ENCODE peak calls at places on chromosomes 6 and 20, in eight cellular contexts. I is ovary; R is tibial artery; X is cardiac fibroblast; O is breast epithelium; H is CD4-positive, alpha-beta T cell; T is OCI-LY7; C is omental fat pad. Z is an unnamed sample.

GRCh38 chr6:139706949-139707348 is 332.5 kb upstream of the CITED2 start:
- DNase-seq in I (no peak), R (no peak), X (no peak), O (no peak), H (no peak), T (no peak), C (no peak), Z (no peak)

GRCh38 chr6:122202576-122203137 is 196.8 kb upstream of the HSF2 start:
- DNase-seq in I (no peak), R (no peak), X (no peak), O (no peak), H (no peak), T (no peak), C (no peak), Z (no peak)

GRCh38 chr6:107805504-107805903 is 18.6 kb downstream of the SCML4 start:
- DNase-seq in I (no peak), R (no peak), X (no peak), O (no peak), H (no peak), T (no peak), C (no peak), Z (no peak)

GRCh38 chr20:7123457-7123856 is 356.0 kb downstream of the BMP2 start:
- DNase-seq in I (no peak), R (no peak), X (no peak), O (no peak), H (no peak), T (no peak), C (no peak), Z (no peak)

GRCh38 chr6:22755605-22756004 is 186.2 kb downstream of the HDGFL1 start:
- DNase-seq in I (no peak), R (no peak), X (no peak), O (no peak), H (no peak), T (no peak), C (no peak), Z (no peak)

GRCh38 chr20:37566590-37567330 is 39.1 kb upstream of the BLCAP start:
- DNase-seq in I (no peak), R (peak; percentile 39), X (no peak), O (no peak), H (no peak), T (no peak), C (no peak), Z (no peak)

GRCh38 chr20:44900231-44900854 is 9.5 kb upstream of the PABPC1L start:
- DNase-seq in I (no peak), R (no peak), X (no peak), O (no peak), H (no peak), T (no peak), C (no peak), Z (no peak)

GRCh38 chr6:4399656-4400055 is 264.3 kb upstream of the ECI2 start:
- DNase-seq in I (no peak), R (no peak), X (no peak), O (no peak), H (no peak), T (no peak), C (no peak), Z (no peak)

GRCh38 chr6:110395221-110395620 is 20.2 kb downstream of the DDO start:
- DNase-seq in I (peak; percentile 64), R (no peak), X (peak; percentile 53), O (no peak), H (no peak), T (no peak), C (no peak), Z (no peak)

GRCh38 chr6:110389689-110390382 is 25.5 kb downstream of the DDO start:
- DNase-seq in I (no peak), R (no peak), X (no peak), O (no peak), H (no peak), T (peak; percentile 9), C (no peak), Z (no peak)

GRCh38 chr6:110390404-110390803 is 25.0 kb downstream of the DDO start:
- DNase-seq in I (no peak), R (no peak), X (no peak), O (no peak), H (no peak), T (no peak), C (no peak), Z (no peak)

GRCh38 chr6:110394409-110394808 is 21.0 kb downstream of the DDO start:
- DNase-seq in I (no peak), R (no peak), X (no peak), O (no peak), H (no peak), T (no peak), C (no peak), Z (no peak)

GRCh38 chr6:110392727-110393126 is 22.6 kb downstream of the DDO start:
- DNase-seq in I (no peak), R (no peak), X (no peak), O (no peak), H (no peak), T (no peak), C (no peak), Z (no peak)
- TF ChIP-seq CTCF in I (no peak), R (no peak), X (no peak), O (no peak), H (no peak), T (no peak), C (no peak), Z (no peak)

GRCh38 chr6:133487174-133487573 is 246.0 kb downstream of the EYA4 start:
- DNase-seq in I (no peak), R (no peak), X (no peak), O (no peak), H (no peak), T (no peak), C (no peak), Z (no peak)
- TF ChIP-seq CTCF in I (no peak), R (no peak), X (no peak), O (no peak), H (no peak), T (no peak), C (no peak), Z (no peak)

GRCh38 chr6:9540126-9540525 is 874.7 kb downstream of the TFAP2A start:
- DNase-seq in I (no peak), R (no peak), X (peak; percentile 65), O (no peak), H (no peak), T (no peak), C (no peak), Z (no peak)

GRCh38 chr6:9543649-9544048 is 871.2 kb downstream of the TFAP2A start:
- DNase-seq in I (no peak), R (no peak), X (no peak), O (no peak), H (no peak), T (no peak), C (no peak), Z (no peak)

GRCh38 chr6:9537381-9537780 is 877.5 kb downstream of the TFAP2A start:
- DNase-seq in I (no peak), R (no peak), X (peak; percentile 28), O (no peak), H (no peak), T (no peak), C (no peak), Z (no peak)

GRCh38 chr6:9539231-9539755 is 875.6 kb downstream of the TFAP2A start:
- DNase-seq in I (no peak), R (no peak), X (no peak), O (no peak), H (no peak), T (no peak), C (no peak), Z (no peak)

GRCh38 chr6:9540534-9541126 is 874.2 kb downstream of the TFAP2A start:
- DNase-seq in I (no peak), R (no peak), X (peak; percentile 81), O (no peak), H (no peak), T (peak; percentile 37), C (no peak), Z (no peak)
- TF ChIP-seq CTCF in I (no peak), R (peak; percentile 35), X (peak; percentile 56), O (peak; percentile 63), H (peak; percentile 43), T (peak; percentile 94), C (no peak), Z (peak; percentile 63)

GRCh38 chr6:130460934-130461333 is 95.1 kb downstream of the TMEM200A start:
- DNase-seq in I (no peak), R (no peak), X (no peak), O (no peak), H (no peak), T (no peak), C (no peak), Z (no peak)

GRCh38 chr6:130452336-130452735 is 86.5 kb downstream of the TMEM200A start:
- DNase-seq in I (no peak), R (no peak), X (no peak), O (no peak), H (no peak), T (no peak), C (no peak), Z (no peak)

GRCh38 chr6:130459316-130459715 is 93.5 kb downstream of the TMEM200A start:
- DNase-seq in I (no peak), R (no peak), X (no peak), O (no peak), H (no peak), T (no peak), C (no peak), Z (no peak)

GRCh38 chr6:130453230-130453629 is 87.4 kb downstream of the TMEM200A start:
- DNase-seq in I (no peak), R (no peak), X (peak; percentile 31), O (no peak), H (no peak), T (no peak), C (no peak), Z (no peak)

GRCh38 chr6:130457605-130458004 is 91.8 kb downstream of the TMEM200A start:
- DNase-seq in I (no peak), R (no peak), X (no peak), O (no peak), H (no peak), T (no peak), C (no peak), Z (no peak)
- TF ChIP-seq CTCF in I (no peak), R (no peak), X (peak; percentile 3), O (no peak), H (no peak), T (no peak), C (no peak), Z (no peak)

GRCh38 chr20:18299364-18299763 is 11.0 kb downstream of the ZNF133 start:
- DNase-seq in I (no peak), R (no peak), X (no peak), O (no peak), H (no peak), T (no peak), C (no peak), Z (no peak)

GRCh38 chr20:18307301-18307700 is 19.0 kb downstream of the ZNF133 start:
- DNase-seq in I (no peak), R (no peak), X (no peak), O (no peak), H (no peak), T (no peak), C (no peak), Z (no peak)

GRCh38 chr20:18310592-18310991 is 22.3 kb downstream of the ZNF133 start:
- DNase-seq in I (no peak), R (no peak), X (no peak), O (no peak), H (no peak), T (no peak), C (no peak), Z (no peak)

GRCh38 chr20:18304618-18305017 is 16.3 kb downstream of the ZNF133 start:
- DNase-seq in I (no peak), R (no peak), X (no peak), O (no peak), H (no peak), T (no peak), C (no peak), Z (no peak)
- TF ChIP-seq CTCF in I (no peak), R (no peak), X (peak; percentile 21), O (no peak), H (no peak), T (peak; percentile 63), C (no peak), Z (no peak)

Z was measured in D721Med.